ENCODE peak calls at places on chromosomes 16 and 17, in seven cellular contexts. B is ACHN, N is AG09309, C is body of pancreas, T is tibial nerve, X is fibroblast of mammary gland, M is epithelial cell of esophagus. F is an unnamed sample.

GRCh38 chr17:71409712-71410111 is 711.1 kb upstream of the SOX9 start:
- DNase-seq in T (no peak), C (no peak), X (peak), B (no peak), N (peak), M (peak), F (no peak)

GRCh38 chr17:74199306-74200092 is 4.0 kb upstream of the RPL38 start:
- DNase-seq in B (peak), M (peak), T (peak), N (no peak), X (peak), C (peak), F (peak)

GRCh38 chr17:70060415-70060814 is 14.6 kb upstream of the KCNJ16 start:
- DNase-seq in T (no peak), B (no peak), C (peak), N (no peak), X (peak), M (no peak), F (no peak)

GRCh38 chr16:4564661-4565267 is 8.6 kb downstream of the C16orf96 start:
- DNase-seq in T (no peak), X (no peak), N (no peak), C (no peak), B (no peak), M (peak), F (no peak)

GRCh38 chr17:32774286-32775084 is 102.4 kb downstream of the MYO1D start:
- DNase-seq in X (no peak), N (no peak), M (no peak), C (no peak), B (no peak), T (no peak), F (no peak)

GRCh38 chr17:33073416-33073815 is 81.8 kb downstream of the SPACA3 start:
- DNase-seq in M (no peak), B (no peak), X (no peak), T (no peak), C (no peak), N (no peak), F (no peak)

GRCh38 chr17:3927628-3928010 is 11.4 kb upstream of the P2RX1 start:
- DNase-seq in C (no peak), N (no peak), M (no peak), T (no peak), X (no peak), B (no peak), F (no peak)

GRCh38 chr16:11396241-11397048 is 51.2 kb downstream of the RMI2 start:
- DNase-seq in C (peak), X (peak), N (no peak), M (peak), T (peak), B (peak), F (no peak)

GRCh38 chr16:974606-975312 is 4.0 kb upstream of the LMF1 start:
- DNase-seq in T (no peak), N (no peak), B (peak), X (no peak), C (no peak), M (no peak), F (no peak)

GRCh38 chr16:5633845-5634440 is 536.3 kb upstream of the EEF2KMT start:
- DNase-seq in B (peak), X (peak), M (peak), C (no peak), N (no peak), T (no peak), F (peak)

GRCh38 chr17:76531501-76532038 is 5.9 kb downstream of the CYGB start:
- DNase-seq in C (no peak), M (no peak), T (no peak), N (no peak), B (no peak), X (no peak), F (no peak)

GRCh38 chr17:13647551-13647950 is 45.8 kb upstream of the HS3ST3A1 start:
- DNase-seq in B (no peak), N (no peak), T (no peak), X (peak), M (no peak), C (no peak), F (no peak)

GRCh38 chr16:12529582-12529981 is 274.1 kb downstream of the CPPED1 start:
- DNase-seq in X (no peak), B (no peak), N (no peak), C (no peak), M (no peak), T (no peak), F (no peak)

GRCh38 chr17:79965806-79966205 is 69.9 kb downstream of the TBC1D16 start:
- DNase-seq in M (no peak), T (no peak), X (no peak), N (no peak), B (no peak), C (peak), F (no peak)

GRCh38 chr16:88287219-88287618 is 95.5 kb upstream of the ZNF469 start:
- DNase-seq in M (no peak), T (no peak), B (peak), C (no peak), X (peak), N (no peak), F (peak)

GRCh38 chr17:68368387-68368786 is 77.1 kb downstream of the ARSG start:
- DNase-seq in X (no peak), T (no peak), C (no peak), N (no peak), M (no peak), B (no peak), F (no peak)

GRCh38 chr17:50899005-50899460 is 32.9 kb upstream of the TOB1 start:
- DNase-seq in N (no peak), T (no peak), X (no peak), M (no peak), B (no peak), C (no peak), F (no peak)

GRCh38 chr17:71267668-71268067 is 853.2 kb upstream of the SOX9 start:
- DNase-seq in B (no peak), X (no peak), C (no peak), M (no peak), T (no peak), N (no peak), F (no peak)

GRCh38 chr16:85334718-85335583 is 222.7 kb upstream of the CIBAR2 start:
- DNase-seq in C (peak), T (no peak), X (no peak), B (no peak), M (no peak), N (no peak), F (no peak)

GRCh38 chr16:55908641-55909040 is 33.5 kb upstream of the CES5A start:
- DNase-seq in X (no peak), T (no peak), C (no peak), M (no peak), B (no peak), N (no peak), F (no peak)

GRCh38 chr17:36848008-36848902 is 89.0 kb upstream of the LHX1 start:
- DNase-seq in M (peak), T (no peak), X (no peak), N (no peak), C (no peak), B (no peak), F (no peak)

GRCh38 chr17:43701318-43701743 is 39.6 kb upstream of the MEOX1 start:
- DNase-seq in C (no peak), B (no peak), N (peak), M (peak), T (no peak), X (peak), F (no peak)

GRCh38 chr17:82305727-82306300 is 11.6 kb downstream of the CD7 start:
- DNase-seq in X (no peak), M (no peak), B (no peak), C (no peak), N (no peak), T (no peak), F (no peak)

GRCh38 chr17:43338886-43339516 is 59.8 kb upstream of the ARL4D start:
- DNase-seq in T (peak), B (peak), N (no peak), M (peak), C (peak), X (peak), F (peak)

GRCh38 chr16:63787014-63787413 is 1334.8 kb downstream of the CDH11 start:
- DNase-seq in M (no peak), X (peak), T (no peak), C (no peak), N (no peak), B (peak), F (peak)

GRCh38 chr16:49733278-49734009 is 122.5 kb downstream of the ZNF423 start:
- DNase-seq in T (no peak), C (no peak), N (no peak), X (no peak), B (no peak), M (no peak), F (no peak)

GRCh38 chr16:1543085-1543896 is 9.8 kb downstream of the TMEM204 start:
- DNase-seq in T (peak), X (peak), B (peak), N (peak), M (peak), C (peak), F (no peak)